ENCODE peak calls at places on chromosome 5, in five cellular contexts. Y is transverse colon; J is MCF 10A; W is A549; M is activated naive CD4-positive, alpha-beta T cell treated with anti-CD3 and anti-CD28 coated beads, Interleukin-2, amount 10 ng/mL, durations not matched to agents 7 days and 5 days. T is an unnamed sample.

GRCh38 chr5:68919988-68920490 is 173.8 kb upstream of the SLC30A5 start:
- DNase-seq in Y (no peak), J (no peak), W (no peak), M (no peak), T (no peak)

GRCh38 chr5:150412319-150413175 is at the start of gene CD74:
- DNase-seq in Y (peak; percentile 92), J (no peak), W (no peak), M (peak; percentile 97), T (peak; percentile 42)

GRCh38 chr5:34524123-34524522 is 132.0 kb upstream of the RAI14 start:
- DNase-seq in Y (no peak), J (peak; percentile 85), W (peak; percentile 18), M (no peak), T (no peak)

GRCh38 chr5:19874811-19875210 is 113.2 kb downstream of the CDH18 start:
- DNase-seq in Y (no peak), J (no peak), W (no peak), M (no peak), T (no peak)

GRCh38 chr5:154478224-154478565 is at the start of gene HAND1:
- DNase-seq in Y (peak; percentile 75), J (no peak), W (peak; percentile 95), M (no peak), T (no peak)

GRCh38 chr5:115873392-115873791 is 31.7 kb downstream of the AP3S1 start:
- DNase-seq in Y (no peak), J (peak; percentile 39), W (no peak), M (no peak), T (no peak)

GRCh38 chr5:126615286-126615685 is 14.5 kb downstream of the PHAX start:
- DNase-seq in Y (no peak), J (no peak), W (no peak), M (no peak), T (no peak)

GRCh38 chr5:23648656-23649055 is 141.2 kb downstream of the PRDM9 start:
- DNase-seq in Y (no peak), J (no peak), W (no peak), M (no peak), T (no peak)

GRCh38 chr5:107092695-107093094 is 578.0 kb downstream of the EFNA5 start:
- DNase-seq in Y (no peak), J (peak; percentile 1), W (no peak), M (no peak), T (no peak)

GRCh38 chr5:1412163-1412562 is 33.1 kb downstream of the SLC6A3 start:
- DNase-seq in Y (no peak), J (no peak), W (no peak), M (no peak), T (no peak)

GRCh38 chr5:181187500-181188213 is 17.3 kb downstream of the TRIM7 start:
- DNase-seq in Y (peak; percentile 74), J (peak; percentile 92), W (no peak), M (peak; percentile 43), T (no peak)

GRCh38 chr5:71924325-71924724 is 182.9 kb upstream of the MAP1B start:
- DNase-seq in Y (no peak), J (peak; percentile 30), W (no peak), M (no peak), T (no peak)

GRCh38 chr5:112475747-112476435 is 56.8 kb upstream of the EPB41L4A start:
- DNase-seq in Y (no peak), J (no peak), W (no peak), M (no peak), T (no peak)

GRCh38 chr5:132369471-132370240 is at the start of gene SLC22A5:
- DNase-seq in Y (peak; percentile 88), J (peak; percentile 84), W (peak; percentile 62), M (peak; percentile 77), T (peak; percentile 56)

GRCh38 chr5:72523960-72524582 is 16.9 kb upstream of the ZNF366 start:
- DNase-seq in Y (no peak), J (peak; percentile 78), W (no peak), M (no peak), T (no peak)

GRCh38 chr5:138465288-138466057 is at the start of gene EGR1:
- DNase-seq in Y (peak; percentile 95), J (peak; percentile 98), W (peak; percentile 88), M (peak; percentile 97), T (peak; percentile 97)

GRCh38 chr5:58335518-58335917 is 124.4 kb downstream of the PLK2 start:
- DNase-seq in Y (no peak), J (peak; percentile 33), W (no peak), M (no peak), T (no peak)

GRCh38 chr5:97267767-97268166 is 84.7 kb upstream of the RIOK2 start:
- DNase-seq in Y (no peak), J (no peak), W (no peak), M (no peak), T (no peak)

GRCh38 chr5:88544616-88545150 is 276.0 kb upstream of the TMEM161B start:
- DNase-seq in Y (no peak), J (no peak), W (no peak), M (no peak), T (no peak)

GRCh38 chr5:167866797-167867196 is 424.6 kb upstream of the WWC1 start:
- DNase-seq in Y (no peak), J (no peak), W (no peak), M (no peak), T (no peak)

GRCh38 chr5:465591-466403 is 22.8 kb downstream of the EXOC3 start:
- DNase-seq in Y (peak; percentile 5), J (no peak), W (no peak), M (peak; percentile 14), T (no peak)

GRCh38 chr5:56625577-56625976 is 189.8 kb upstream of the MAP3K1 start:
- DNase-seq in Y (no peak), J (peak; percentile 77), W (no peak), M (no peak), T (no peak)

GRCh38 chr5:171424726-171425125 is 5.3 kb downstream of the FGF18 start:
- DNase-seq in Y (no peak), J (no peak), W (no peak), M (no peak), T (no peak)

GRCh38 chr5:171166766-171167165 is 142.3 kb upstream of the TLX3 start:
- DNase-seq in Y (no peak), J (no peak), W (no peak), M (no peak), T (no peak)

GRCh38 chr5:82168294-82168693 is 109.9 kb downstream of the RPS23 start:
- DNase-seq in Y (no peak), J (no peak), W (no peak), M (no peak), T (no peak)

GRCh38 chr5:59661939-59662615 is 231.4 kb downstream of the PDE4D start:
- DNase-seq in Y (no peak), J (no peak), W (no peak), M (no peak), T (no peak)

GRCh38 chr5:16935271-16936149 is 578 bp downstream of the MYO10 start:
- DNase-seq in Y (peak; percentile 49), J (peak; percentile 87), W (peak; percentile 41), M (peak; percentile 34), T (no peak)

GRCh38 chr5:78587775-78588291 is 60.7 kb downstream of the LHFPL2 start:
- DNase-seq in Y (no peak), J (peak; percentile 64), W (no peak), M (no peak), T (no peak)

T was measured in C1 segment of cervical spinal cord.